ENCODE peak calls at places on chromosome 14, in six cellular contexts. One of them, this sample, is unnamed.
A peak's percentile ranks its signal among the peaks of the same experiment; 100 is the strongest.

GRCh38 chr14:39266589-39266870 is 32.8 kb downstream of the MIA2 start:
- DNase-seq in endodermal cell: no peak
- DNase-seq in bronchial epithelial cell: no peak
- DNase-seq in right lobe of liver: peak; percentile 85
- DNase-seq in body of pancreas: peak; percentile 94
- DNase-seq in AG10803: no peak
- DNase-seq in this sample: no peak

GRCh38 chr14:73804636-73805035 is 47.0 kb upstream of the PTGR2 start:
- DNase-seq in AG10803: no peak
- DNase-seq in body of pancreas: no peak
- DNase-seq in right lobe of liver: no peak
- DNase-seq in bronchial epithelial cell: no peak
- DNase-seq in endodermal cell: no peak
- DNase-seq in this sample: no peak

GRCh38 chr14:106039400-106039799 is 513.0 kb downstream of the TMEM121 start:
- DNase-seq in AG10803: no peak
- DNase-seq in endodermal cell: no peak
- DNase-seq in right lobe of liver: no peak
- DNase-seq in bronchial epithelial cell: no peak
- DNase-seq in body of pancreas: peak; percentile 45
- DNase-seq in this sample: peak; percentile 35

GRCh38 chr14:64931123-64931522 is 11.4 kb downstream of the GPX2 start:
- DNase-seq in bronchial epithelial cell: no peak
- DNase-seq in endodermal cell: no peak
- DNase-seq in body of pancreas: no peak
- DNase-seq in AG10803: no peak
- DNase-seq in right lobe of liver: no peak
- DNase-seq in this sample: no peak

GRCh38 chr14:101499513-101499912 is 61.8 kb upstream of the DIO3 start:
- DNase-seq in endodermal cell: peak; percentile 9
- DNase-seq in body of pancreas: no peak
- DNase-seq in AG10803: no peak
- DNase-seq in bronchial epithelial cell: no peak
- DNase-seq in right lobe of liver: no peak
- DNase-seq in this sample: no peak

GRCh38 chr14:77026166-77026929 is 2.2 kb downstream of the IRF2BPL start:
- DNase-seq in right lobe of liver: peak; percentile 56
- DNase-seq in AG10803: peak; percentile 50
- DNase-seq in bronchial epithelial cell: no peak
- DNase-seq in endodermal cell: peak; percentile 76
- DNase-seq in body of pancreas: peak; percentile 53
- DNase-seq in this sample: peak; percentile 52

GRCh38 chr14:40494483-40494882 is 1062.2 kb upstream of the FBXO33 start:
- DNase-seq in endodermal cell: no peak
- DNase-seq in bronchial epithelial cell: no peak
- DNase-seq in body of pancreas: no peak
- DNase-seq in right lobe of liver: no peak
- DNase-seq in AG10803: no peak
- DNase-seq in this sample: peak; percentile 9

GRCh38 chr14:52706286-52706685 is 714 bp upstream of the PSMC6 start:
- DNase-seq in body of pancreas: no peak
- DNase-seq in right lobe of liver: no peak
- DNase-seq in AG10803: no peak
- DNase-seq in endodermal cell: no peak
- DNase-seq in bronchial epithelial cell: peak; percentile 48
- DNase-seq in this sample: peak; percentile 16

GRCh38 chr14:65304239-65304638 is 108.3 kb upstream of the FUT8 start:
- DNase-seq in body of pancreas: no peak
- DNase-seq in AG10803: no peak
- DNase-seq in bronchial epithelial cell: no peak
- DNase-seq in right lobe of liver: no peak
- DNase-seq in endodermal cell: no peak
- DNase-seq in this sample: no peak

GRCh38 chr14:91253795-91254323 is 9.4 kb upstream of the GPR68 start:
- DNase-seq in right lobe of liver: no peak
- DNase-seq in body of pancreas: no peak
- DNase-seq in AG10803: no peak
- DNase-seq in bronchial epithelial cell: no peak
- DNase-seq in endodermal cell: peak; percentile 69
- DNase-seq in this sample: no peak

GRCh38 chr14:91250912-91251311 is 6.4 kb upstream of the GPR68 start:
- DNase-seq in body of pancreas: no peak
- DNase-seq in right lobe of liver: no peak
- DNase-seq in AG10803: peak; percentile 76
- DNase-seq in endodermal cell: no peak
- DNase-seq in bronchial epithelial cell: no peak
- DNase-seq in this sample: no peak

GRCh38 chr14:91252901-91253794 is 8.6 kb upstream of the GPR68 start:
- DNase-seq in endodermal cell: peak; percentile 88
- DNase-seq in body of pancreas: no peak
- DNase-seq in bronchial epithelial cell: no peak
- DNase-seq in right lobe of liver: peak; percentile 47
- DNase-seq in AG10803: no peak
- DNase-seq in this sample: no peak

GRCh38 chr14:91246051-91246852 is 1.7 kb upstream of the GPR68 start:
- DNase-seq in AG10803: no peak
- DNase-seq in endodermal cell: no peak
- DNase-seq in right lobe of liver: no peak
- DNase-seq in bronchial epithelial cell: no peak
- DNase-seq in body of pancreas: no peak
- DNase-seq in this sample: peak; percentile 29

DNA sequence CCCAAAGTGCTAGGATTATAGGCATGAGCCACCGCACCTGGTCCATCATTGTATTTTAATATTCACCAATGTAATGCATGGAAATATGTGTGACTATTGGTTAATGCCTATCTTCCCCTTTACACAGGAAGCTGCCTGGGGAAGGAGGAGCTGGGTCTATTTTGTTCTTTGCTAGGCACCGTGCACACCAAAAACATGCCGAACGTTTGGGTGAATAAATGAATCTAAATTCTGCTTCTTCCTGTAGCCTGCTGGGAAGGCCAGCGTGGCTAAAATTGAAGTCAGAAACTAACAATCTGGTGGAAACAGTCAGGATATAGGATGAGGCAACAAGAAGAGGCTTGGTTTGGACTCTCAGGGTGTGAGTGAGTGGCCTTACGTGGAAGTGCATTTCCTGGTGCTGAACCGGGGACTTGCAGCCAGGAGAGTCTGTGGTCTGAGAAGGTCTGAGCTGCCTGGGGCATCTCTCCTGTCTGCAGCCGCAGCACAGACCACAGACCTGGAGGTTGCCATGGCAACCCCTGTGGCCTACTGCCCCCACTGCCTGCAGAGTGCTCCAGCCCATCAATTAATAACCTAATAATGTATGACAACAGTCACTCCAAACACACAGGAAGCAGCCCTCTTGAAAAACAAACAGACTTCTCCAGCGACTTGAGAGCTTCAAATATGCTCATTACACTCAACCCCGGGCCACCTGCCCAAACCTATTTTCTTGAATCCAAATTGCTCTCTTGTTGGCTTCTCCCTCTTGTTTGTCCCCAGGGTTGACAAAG is 5.5 kb upstream of the GPR68 start:
- DNase-seq in endodermal cell: peak; percentile 75
- DNase-seq in AG10803: peak; percentile 56
- DNase-seq in right lobe of liver: no peak
- DNase-seq in body of pancreas: no peak
- DNase-seq in bronchial epithelial cell: no peak
- DNase-seq in this sample: no peak
- TF ChIP-seq CTCF in endodermal cell: peak; percentile 19
- TF ChIP-seq CTCF in AG10803: no peak
- TF ChIP-seq CTCF in right lobe of liver: no peak
- TF ChIP-seq CTCF in body of pancreas: no peak
- TF ChIP-seq CTCF in bronchial epithelial cell: no peak
- TF ChIP-seq CTCF in this sample: no peak

DNA sequence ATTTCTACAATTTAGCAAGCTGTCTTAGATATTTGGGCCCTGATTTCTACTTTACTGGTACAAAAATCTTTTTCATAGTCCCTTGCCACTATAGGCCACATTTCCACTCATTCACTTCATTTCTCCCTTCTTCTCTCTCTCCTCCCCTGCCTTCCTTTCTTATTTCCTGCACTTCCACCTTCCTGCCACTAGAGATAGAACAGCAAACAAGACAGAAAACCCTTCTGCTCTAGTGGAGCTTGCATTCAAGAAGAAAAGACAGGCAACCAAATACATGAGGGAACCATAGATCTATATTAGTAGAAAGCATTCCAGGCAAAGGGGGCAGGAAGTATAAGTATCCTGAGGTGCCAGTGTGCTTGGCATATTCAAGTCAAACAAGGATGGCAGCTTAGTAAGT is 623.5 kb downstream of the FLRT2 start:
- DNase-seq in body of pancreas: no peak
- DNase-seq in bronchial epithelial cell: no peak
- DNase-seq in AG10803: no peak
- DNase-seq in right lobe of liver: no peak
- DNase-seq in endodermal cell: peak; percentile 46
- DNase-seq in this sample: peak; percentile 12
- TF ChIP-seq CTCF in body of pancreas: no peak
- TF ChIP-seq CTCF in bronchial epithelial cell: no peak
- TF ChIP-seq CTCF in AG10803: no peak
- TF ChIP-seq CTCF in right lobe of liver: peak; percentile 4
- TF ChIP-seq CTCF in endodermal cell: peak; percentile 70
- TF ChIP-seq CTCF in this sample: no peak

GRCh38 chr14:24734917-24735500 is 101.0 kb upstream of the GZMB start:
- DNase-seq in right lobe of liver: no peak
- DNase-seq in endodermal cell: peak; percentile 71
- DNase-seq in body of pancreas: peak; percentile 65
- DNase-seq in AG10803: peak; percentile 82
- DNase-seq in bronchial epithelial cell: peak; percentile 64
- DNase-seq in this sample: peak; percentile 17
- TF ChIP-seq CTCF in right lobe of liver: peak; percentile 83
- TF ChIP-seq CTCF in endodermal cell: peak; percentile 91
- TF ChIP-seq CTCF in body of pancreas: peak; percentile 75
- TF ChIP-seq CTCF in AG10803: peak; percentile 84
- TF ChIP-seq CTCF in bronchial epithelial cell: peak; percentile 63
- TF ChIP-seq CTCF in this sample: peak; percentile 55

DNA sequence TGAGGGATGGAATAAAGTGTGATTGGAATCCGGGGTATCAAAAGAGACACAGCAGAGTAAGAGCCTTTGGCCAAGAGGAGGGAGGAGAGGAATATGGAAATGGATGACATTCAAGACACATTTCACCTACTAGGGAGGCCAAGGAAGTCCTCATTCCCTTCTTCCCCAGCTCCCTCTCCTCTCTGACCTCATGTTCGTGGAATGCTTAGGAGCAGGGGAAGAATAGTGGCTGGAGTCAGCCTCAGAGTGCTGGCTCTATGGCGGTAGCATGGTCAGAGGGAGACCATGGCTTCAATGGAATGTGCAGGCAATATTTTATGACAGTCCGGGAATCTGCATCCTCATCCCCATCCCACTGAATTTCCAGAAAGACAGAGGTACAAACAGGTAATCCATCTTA is 196.6 kb downstream of the EGLN3 start:
- DNase-seq in body of pancreas: no peak
- DNase-seq in AG10803: peak; percentile 51
- DNase-seq in bronchial epithelial cell: no peak
- DNase-seq in right lobe of liver: no peak
- DNase-seq in endodermal cell: peak; percentile 59
- DNase-seq in this sample: no peak
- TF ChIP-seq CTCF in body of pancreas: no peak
- TF ChIP-seq CTCF in AG10803: no peak
- TF ChIP-seq CTCF in bronchial epithelial cell: no peak
- TF ChIP-seq CTCF in right lobe of liver: no peak
- TF ChIP-seq CTCF in endodermal cell: no peak
- TF ChIP-seq CTCF in this sample: no peak